ENCODE peak calls at places on chromosomes 11 and 22, in nine cellular contexts. One of them, this sample, is unnamed.

GRCh38 chr11:76846441-76846840 is 14.3 kb upstream of the ACER3 start:
- DNase-seq in NCI-H1092: no peak
- DNase-seq in stimulated activated naive B cell treated with anti-CD40 and anti-IgM and Interleukin-4, amounts not matched to agents 10 μg/mL and 1 μg/mL and 100 μg/mL, for 72 hours: no peak
- DNase-seq in fibroblast of gingiva: no peak
- DNase-seq in NCI-H1436: no peak
- DNase-seq in NCI-H774: no peak
- DNase-seq in NCI-H1105: no peak
- DNase-seq in Kasumi-1: no peak
- DNase-seq in sigmoid colon: no peak
- DNase-seq in this sample: no peak

GRCh38 chr22:47174671-47175111 is 412.2 kb downstream of the TBC1D22A start:
- DNase-seq in fibroblast of gingiva: no peak
- DNase-seq in NCI-H1436: no peak
- DNase-seq in NCI-H1092: no peak
- DNase-seq in NCI-H774: no peak
- DNase-seq in Kasumi-1: no peak
- DNase-seq in NCI-H1105: no peak
- DNase-seq in sigmoid colon: peak
- DNase-seq in stimulated activated naive B cell treated with anti-CD40 and anti-IgM and Interleukin-4, amounts not matched to agents 10 μg/mL and 1 μg/mL and 100 μg/mL, for 72 hours: no peak
- DNase-seq in this sample: no peak

GRCh38 chr11:108965602-108966001 is 300.7 kb downstream of the DDX10 start:
- DNase-seq in NCI-H1436: no peak
- DNase-seq in fibroblast of gingiva: peak
- DNase-seq in NCI-H1105: no peak
- DNase-seq in stimulated activated naive B cell treated with anti-CD40 and anti-IgM and Interleukin-4, amounts not matched to agents 10 μg/mL and 1 μg/mL and 100 μg/mL, for 72 hours: no peak
- DNase-seq in NCI-H774: no peak
- DNase-seq in Kasumi-1: no peak
- DNase-seq in sigmoid colon: no peak
- DNase-seq in NCI-H1092: no peak
- DNase-seq in this sample: no peak

GRCh38 chr22:23533328-23533762 is 46.7 kb downstream of the IGLL1 start:
- DNase-seq in sigmoid colon: peak
- DNase-seq in stimulated activated naive B cell treated with anti-CD40 and anti-IgM and Interleukin-4, amounts not matched to agents 10 μg/mL and 1 μg/mL and 100 μg/mL, for 72 hours: no peak
- DNase-seq in NCI-H1105: peak
- DNase-seq in NCI-H1092: peak
- DNase-seq in Kasumi-1: peak
- DNase-seq in NCI-H774: no peak
- DNase-seq in NCI-H1436: peak
- DNase-seq in fibroblast of gingiva: no peak
- DNase-seq in this sample: no peak

GRCh38 chr11:30351061-30351460 is 28.2 kb downstream of the ARL14EP start:
- DNase-seq in NCI-H1092: no peak
- DNase-seq in sigmoid colon: no peak
- DNase-seq in fibroblast of gingiva: no peak
- DNase-seq in NCI-H1436: no peak
- DNase-seq in NCI-H774: no peak
- DNase-seq in stimulated activated naive B cell treated with anti-CD40 and anti-IgM and Interleukin-4, amounts not matched to agents 10 μg/mL and 1 μg/mL and 100 μg/mL, for 72 hours: no peak
- DNase-seq in NCI-H1105: no peak
- DNase-seq in Kasumi-1: no peak
- DNase-seq in this sample: no peak

GRCh38 chr22:26986051-26986881 is 328.9 kb downstream of the MIAT start:
- DNase-seq in sigmoid colon: no peak
- DNase-seq in stimulated activated naive B cell treated with anti-CD40 and anti-IgM and Interleukin-4, amounts not matched to agents 10 μg/mL and 1 μg/mL and 100 μg/mL, for 72 hours: no peak
- DNase-seq in NCI-H1105: no peak
- DNase-seq in NCI-H1092: no peak
- DNase-seq in fibroblast of gingiva: no peak
- DNase-seq in Kasumi-1: no peak
- DNase-seq in NCI-H1436: no peak
- DNase-seq in NCI-H774: no peak
- DNase-seq in this sample: no peak

GRCh38 chr11:3836903-3837302 is 3.9 kb downstream of the RHOG start:
- DNase-seq in Kasumi-1: peak
- DNase-seq in stimulated activated naive B cell treated with anti-CD40 and anti-IgM and Interleukin-4, amounts not matched to agents 10 μg/mL and 1 μg/mL and 100 μg/mL, for 72 hours: no peak
- DNase-seq in NCI-H1436: no peak
- DNase-seq in NCI-H1092: no peak
- DNase-seq in NCI-H774: no peak
- DNase-seq in NCI-H1105: no peak
- DNase-seq in fibroblast of gingiva: no peak
- DNase-seq in sigmoid colon: no peak
- DNase-seq in this sample: no peak

GRCh38 chr22:44423556-44423955 is 74.5 kb downstream of the RTL6 start:
- DNase-seq in fibroblast of gingiva: no peak
- DNase-seq in NCI-H1436: no peak
- DNase-seq in stimulated activated naive B cell treated with anti-CD40 and anti-IgM and Interleukin-4, amounts not matched to agents 10 μg/mL and 1 μg/mL and 100 μg/mL, for 72 hours: no peak
- DNase-seq in Kasumi-1: no peak
- DNase-seq in NCI-H774: no peak
- DNase-seq in NCI-H1092: no peak
- DNase-seq in sigmoid colon: peak
- DNase-seq in NCI-H1105: no peak
- DNase-seq in this sample: no peak

GRCh38 chr22:32625985-32626384 is 151.4 kb downstream of the FBXO7 start:
- DNase-seq in stimulated activated naive B cell treated with anti-CD40 and anti-IgM and Interleukin-4, amounts not matched to agents 10 μg/mL and 1 μg/mL and 100 μg/mL, for 72 hours: no peak
- DNase-seq in fibroblast of gingiva: peak
- DNase-seq in Kasumi-1: no peak
- DNase-seq in NCI-H774: no peak
- DNase-seq in NCI-H1092: no peak
- DNase-seq in sigmoid colon: no peak
- DNase-seq in NCI-H1105: no peak
- DNase-seq in NCI-H1436: no peak
- DNase-seq in this sample: no peak

GRCh38 chr22:45837507-45837906 is 139.5 kb downstream of the WNT7B start:
- DNase-seq in sigmoid colon: no peak
- DNase-seq in NCI-H1105: no peak
- DNase-seq in fibroblast of gingiva: no peak
- DNase-seq in stimulated activated naive B cell treated with anti-CD40 and anti-IgM and Interleukin-4, amounts not matched to agents 10 μg/mL and 1 μg/mL and 100 μg/mL, for 72 hours: no peak
- DNase-seq in Kasumi-1: no peak
- DNase-seq in NCI-H1436: no peak
- DNase-seq in NCI-H774: no peak
- DNase-seq in NCI-H1092: no peak
- DNase-seq in this sample: no peak

GRCh38 chr11:31968774-31969433 is 122.0 kb upstream of the RCN1 start:
- DNase-seq in sigmoid colon: no peak
- DNase-seq in NCI-H1092: no peak
- DNase-seq in stimulated activated naive B cell treated with anti-CD40 and anti-IgM and Interleukin-4, amounts not matched to agents 10 μg/mL and 1 μg/mL and 100 μg/mL, for 72 hours: no peak
- DNase-seq in Kasumi-1: no peak
- DNase-seq in fibroblast of gingiva: peak
- DNase-seq in NCI-H1105: no peak
- DNase-seq in NCI-H774: no peak
- DNase-seq in NCI-H1436: no peak
- DNase-seq in this sample: no peak